ENCODE peak calls at places on chromosomes 2 and 18, in ten cellular contexts. Y, T, I, O, J, S, X, U, N and D are unnamed samples.

GRCh38 chr18:79283341-79283879 is 112.3 kb upstream of the NFATC1 start:
- DNase-seq in X (no peak), J (no peak), O (no peak), S (no peak), I (peak), T (no peak), U (no peak), Y (no peak), N (no peak), D (no peak)

GRCh38 chr2:153455856-153456255 is 22.7 kb downstream of the RPRM start:
- DNase-seq in Y (no peak), J (no peak), U (no peak), N (no peak), X (no peak), S (no peak), T (no peak), I (peak), O (no peak), D (no peak)

GRCh38 chr2:101047774-101048173 is 45.7 kb downstream of the RPL31 start:
- DNase-seq in J (no peak), S (no peak), O (peak), U (no peak), I (no peak), Y (no peak), T (no peak), N (no peak), X (peak), D (no peak)

GRCh38 chr2:52423655-52424054 is 1343.9 kb upstream of the CHAC2 start:
- DNase-seq in J (no peak), X (no peak), N (no peak), S (no peak), T (no peak), Y (no peak), I (no peak), U (no peak), O (no peak), D (no peak)

GRCh38 chr2:38168710-38169480 is 92.9 kb upstream of the CYP1B1 start:
- DNase-seq in O (no peak), I (no peak), Y (no peak), X (peak), J (no peak), S (peak), U (peak), N (no peak), T (no peak), D (no peak)

GRCh38 chr2:11945139-11946126 is 199.0 kb downstream of the LPIN1 start:
- DNase-seq in Y (no peak), N (no peak), S (peak), U (peak), I (no peak), O (no peak), J (no peak), X (no peak), T (peak), D (no peak)

GRCh38 chr2:124652099-124652498 is 627.0 kb downstream of the CNTNAP5 start:
- DNase-seq in N (no peak), X (no peak), S (no peak), J (no peak), T (no peak), O (no peak), Y (no peak), U (no peak), I (no peak), D (no peak)

GRCh38 chr2:205714058-205714776 is 31.9 kb downstream of the NRP2 start:
- DNase-seq in X (no peak), I (no peak), O (no peak), S (peak), J (no peak), T (peak), U (no peak), N (peak), Y (no peak), D (no peak)

GRCh38 chr2:16525265-16525887 is 140.3 kb downstream of the CYRIA start:
- DNase-seq in X (no peak), T (no peak), U (no peak), Y (no peak), J (no peak), I (peak), S (peak), O (no peak), N (peak), D (peak)

GRCh38 chr2:100104718-100105677 is 37.4 kb downstream of the AFF3 start:
- DNase-seq in U (no peak), N (no peak), S (no peak), Y (no peak), T (no peak), J (no peak), I (peak), O (peak), X (no peak), D (peak)

GRCh38 chr2:9230051-9230802 is 23.6 kb downstream of the ASAP2 start:
- DNase-seq in S (peak), U (peak), O (no peak), T (no peak), X (peak), Y (no peak), J (no peak), N (no peak), I (no peak), D (no peak)

GRCh38 chr2:95525294-95526035 is 40.9 kb upstream of the TRIM43B start:
- DNase-seq in S (peak), X (peak), I (no peak), J (no peak), O (no peak), U (no peak), Y (no peak), N (no peak), T (no peak), D (no peak)

GRCh38 chr2:240739797-240740196 is 48.1 kb downstream of the AQP12A start:
- DNase-seq in N (no peak), X (no peak), I (no peak), J (no peak), Y (peak), O (no peak), T (peak), S (no peak), U (no peak), D (no peak)

GRCh38 chr2:159753797-159754196 is 41.5 kb downstream of the MARCHF7 start:
- DNase-seq in O (no peak), S (no peak), U (no peak), N (no peak), Y (no peak), T (no peak), J (no peak), X (no peak), I (no peak), D (no peak)

GRCh38 chr2:9844036-9844483 is 786 bp downstream of the TAF1B start:
- DNase-seq in T (no peak), I (peak), O (no peak), N (no peak), Y (no peak), U (peak), X (peak), S (peak), J (no peak), D (no peak)

GRCh38 chr2:120963997-120964396 is 228.3 kb downstream of the GLI2 start:
- DNase-seq in U (no peak), N (no peak), I (no peak), X (peak), O (no peak), Y (no peak), S (peak), J (no peak), T (no peak), D (no peak)

GRCh38 chr2:830419-831224 is 120.0 kb upstream of the SNTG2 start:
- DNase-seq in N (no peak), J (no peak), O (no peak), T (no peak), Y (no peak), S (no peak), X (no peak), U (no peak), I (no peak), D (no peak)

GRCh38 chr18:58495634-58496033 is 133.3 kb downstream of the ALPK2 start:
- DNase-seq in N (peak), X (no peak), I (no peak), J (no peak), Y (no peak), U (no peak), S (peak), T (no peak), O (no peak), D (no peak)

GRCh38 chr2:197183355-197183754 is 127.2 kb downstream of the ANKRD44 start:
- DNase-seq in N (no peak), U (no peak), X (no peak), T (no peak), Y (no peak), S (peak), J (no peak), I (no peak), O (no peak), D (no peak)

GRCh38 chr18:24878289-24878688 is 417.9 kb downstream of the HRH4 start:
- DNase-seq in I (no peak), X (peak), Y (no peak), O (no peak), U (peak), J (peak), T (no peak), S (peak), N (no peak), D (peak)